ENCODE peak calls at places on chromosomes 11 and 22, in seven cellular contexts. C, G, U, F, B, W and E are unnamed samples.

GRCh38 chr22:23271597-23271908 is 91.2 kb downstream of the BCR start:
- DNase-seq in W (no peak), B (no peak), F (no peak), U (no peak), G (no peak), C (no peak), E (no peak)

GRCh38 chr22:42202669-42203068 is 67.8 kb downstream of the TCF20 start:
- DNase-seq in W (peak; percentile 30), U (no peak), F (peak; percentile 53), C (no peak), G (no peak), B (no peak), E (peak; percentile 18)

GRCh38 chr11:67265633-67266423 is 445 bp upstream of the GRK2 start:
- DNase-seq in W (peak; percentile 62), C (peak; percentile 43), G (peak; percentile 62), B (peak; percentile 88), F (peak; percentile 77), U (peak; percentile 87), E (peak; percentile 68)

GRCh38 chr22:27124336-27125023 is 467.1 kb downstream of the MIAT start:
- DNase-seq in W (no peak), B (no peak), C (no peak), G (no peak), F (no peak), U (no peak), E (no peak)

GRCh38 chr22:28019360-28019759 is 100.3 kb upstream of the PITPNB start:
- DNase-seq in G (peak; percentile 72), C (no peak), B (peak; percentile 61), F (no peak), W (no peak), U (no peak), E (no peak)

GRCh38 chr22:30863161-30863833 is 105.3 kb downstream of the MORC2 start:
- DNase-seq in F (no peak), U (peak; percentile 46), B (no peak), C (no peak), W (no peak), G (no peak), E (peak; percentile 33)

GRCh38 chr11:32586576-32587190 is 3.1 kb downstream of the EIF3M start:
- DNase-seq in G (peak; percentile 56), W (peak; percentile 55), B (peak; percentile 23), U (no peak), F (no peak), C (no peak), E (no peak)

GRCh38 chr11:63448646-63449045 is 42.3 kb downstream of the PLAAT5 start:
- DNase-seq in W (no peak), B (no peak), U (no peak), C (no peak), F (no peak), G (no peak), E (no peak)

GRCh38 chr11:73218830-73219215 is 742 bp downstream of the P2RY2 start:
- DNase-seq in C (no peak), F (no peak), U (no peak), B (no peak), W (no peak), G (no peak), E (no peak)

GRCh38 chr11:76764941-76765340 is 18.2 kb upstream of the TSKU start:
- DNase-seq in W (no peak), G (no peak), B (no peak), U (no peak), C (no peak), F (no peak), E (no peak)

GRCh38 chr11:75949023-75949672 is 134.1 kb downstream of the UVRAG start:
- DNase-seq in W (no peak), C (no peak), F (no peak), G (no peak), B (no peak), U (no peak), E (no peak)

GRCh38 chr22:24512043-24512442 is 16.9 kb downstream of the UPB1 start:
- DNase-seq in B (no peak), G (no peak), W (no peak), C (no peak), F (no peak), U (no peak), E (no peak)

GRCh38 chr11:122647728-122648127 is 7.8 kb upstream of the UBASH3B start:
- DNase-seq in W (no peak), C (no peak), G (no peak), U (no peak), F (no peak), B (no peak), E (no peak)

GRCh38 chr11:11179239-11179638 is 173.8 kb downstream of the CSNK2A3 start:
- DNase-seq in U (no peak), G (peak; percentile 29), W (peak; percentile 48), F (no peak), C (no peak), B (peak; percentile 65), E (no peak)

GRCh38 chr22:44540756-44541670 is 43.0 kb upstream of the RTL6 start:
- DNase-seq in B (no peak), W (peak; percentile 42), G (no peak), U (no peak), C (no peak), F (no peak), E (no peak)

GRCh38 chr22:36775966-36776669 is at the start of gene IFT27:
- DNase-seq in F (peak; percentile 96), U (peak; percentile 96), W (peak; percentile 100), C (peak; percentile 100), B (peak; percentile 91), G (peak; percentile 99), E (peak; percentile 100)